ENCODE peak calls at places on chromosomes 1 and 21, in six cellular contexts. One of them, this sample, is unnamed.

GRCh38 chr21:43362928-43363314 is 64.0 kb downstream of the SIK1 start:
- DNase-seq in stomach: no peak
- DNase-seq in sigmoid colon: no peak
- DNase-seq in H1: no peak
- DNase-seq in K562: no peak
- DNase-seq in HL-60: no peak
- DNase-seq in this sample: no peak

GRCh38 chr1:246219508-246220030 is 287.5 kb downstream of the SMYD3 start:
- DNase-seq in HL-60: no peak
- DNase-seq in sigmoid colon: no peak
- DNase-seq in H1: no peak
- DNase-seq in K562: no peak
- DNase-seq in stomach: no peak
- DNase-seq in this sample: no peak

GRCh38 chr21:34180406-34180805 is 107.0 kb downstream of the MRPS6 start:
- DNase-seq in H1: no peak
- DNase-seq in K562: no peak
- DNase-seq in sigmoid colon: no peak
- DNase-seq in stomach: no peak
- DNase-seq in HL-60: no peak
- DNase-seq in this sample: no peak

GRCh38 chr1:234696148-234696576 is 86.2 kb upstream of the IRF2BP2 start:
- DNase-seq in stomach: no peak
- DNase-seq in HL-60: no peak
- DNase-seq in K562: no peak
- DNase-seq in H1: no peak
- DNase-seq in sigmoid colon: no peak
- DNase-seq in this sample: no peak

GRCh38 chr1:24929876-24930702 is at the start of gene RUNX3:
- DNase-seq in HL-60: peak
- DNase-seq in stomach: peak
- DNase-seq in H1: no peak
- DNase-seq in K562: peak
- DNase-seq in sigmoid colon: peak
- DNase-seq in this sample: no peak

GRCh38 chr1:203612932-203613682 is 13.5 kb upstream of the ATP2B4 start:
- DNase-seq in K562: no peak
- DNase-seq in H1: no peak
- DNase-seq in sigmoid colon: no peak
- DNase-seq in stomach: no peak
- DNase-seq in HL-60: peak
- DNase-seq in this sample: no peak

GRCh38 chr1:79190074-79190473 is 183.5 kb upstream of the ADGRL4 start:
- DNase-seq in sigmoid colon: no peak
- DNase-seq in HL-60: no peak
- DNase-seq in H1: no peak
- DNase-seq in stomach: no peak
- DNase-seq in K562: no peak
- DNase-seq in this sample: no peak

GRCh38 chr21:41950941-41951408 is 2.8 kb downstream of the C2CD2 start:
- DNase-seq in stomach: no peak
- DNase-seq in K562: no peak
- DNase-seq in sigmoid colon: no peak
- DNase-seq in HL-60: no peak
- DNase-seq in H1: no peak
- DNase-seq in this sample: no peak

GRCh38 chr1:31084782-31085569 is 19.5 kb upstream of the PUM1 start:
- DNase-seq in sigmoid colon: no peak
- DNase-seq in stomach: no peak
- DNase-seq in HL-60: no peak
- DNase-seq in H1: no peak
- DNase-seq in K562: peak
- DNase-seq in this sample: no peak

GRCh38 chr1:248813546-248813945 is 12.2 kb downstream of the SH3BP5L start:
- DNase-seq in HL-60: no peak
- DNase-seq in sigmoid colon: no peak
- DNase-seq in stomach: no peak
- DNase-seq in K562: no peak
- DNase-seq in H1: no peak
- DNase-seq in this sample: no peak

GRCh38 chr1:171636141-171636540 is 14.1 kb downstream of the MYOCOS start:
- DNase-seq in H1: no peak
- DNase-seq in K562: no peak
- DNase-seq in HL-60: no peak
- DNase-seq in sigmoid colon: no peak
- DNase-seq in stomach: no peak
- DNase-seq in this sample: no peak

GRCh38 chr1:4654764-4655673 is 610 bp downstream of the AJAP1 start:
- DNase-seq in H1: no peak
- DNase-seq in HL-60: no peak
- DNase-seq in stomach: no peak
- DNase-seq in sigmoid colon: no peak
- DNase-seq in K562: no peak
- DNase-seq in this sample: no peak

GRCh38 chr1:41097105-41097504 is 75.6 kb upstream of the SLFNL1 start:
- DNase-seq in H1: no peak
- DNase-seq in K562: no peak
- DNase-seq in HL-60: no peak
- DNase-seq in sigmoid colon: no peak
- DNase-seq in stomach: no peak
- DNase-seq in this sample: no peak

GRCh38 chr1:206658264-206658980 is 23.1 kb downstream of the DYRK3 start:
- DNase-seq in sigmoid colon: no peak
- DNase-seq in stomach: peak
- DNase-seq in HL-60: peak
- DNase-seq in H1: no peak
- DNase-seq in K562: peak
- DNase-seq in this sample: no peak

GRCh38 chr1:212669102-212669501 is 30.5 kb downstream of the BATF3 start:
- DNase-seq in K562: no peak
- DNase-seq in H1: no peak
- DNase-seq in stomach: no peak
- DNase-seq in HL-60: peak
- DNase-seq in sigmoid colon: no peak
- DNase-seq in this sample: no peak

GRCh38 chr21:43699933-43700599 is 18.9 kb upstream of the PDXK start:
- DNase-seq in HL-60: no peak
- DNase-seq in K562: no peak
- DNase-seq in sigmoid colon: no peak
- DNase-seq in H1: no peak
- DNase-seq in stomach: no peak
- DNase-seq in this sample: no peak

GRCh38 chr1:14850563-14850962 is 252.1 kb downstream of the KAZN start:
- DNase-seq in stomach: peak
- DNase-seq in H1: no peak
- DNase-seq in K562: peak
- DNase-seq in HL-60: no peak
- DNase-seq in sigmoid colon: no peak
- DNase-seq in this sample: no peak

GRCh38 chr1:226569879-226570547 is 21.4 kb downstream of the STUM start:
- DNase-seq in H1: no peak
- DNase-seq in sigmoid colon: peak
- DNase-seq in K562: peak
- DNase-seq in stomach: no peak
- DNase-seq in HL-60: no peak
- DNase-seq in this sample: no peak

GRCh38 chr1:89907669-89908293 is 86.9 kb downstream of the LRRC8D start:
- DNase-seq in sigmoid colon: no peak
- DNase-seq in K562: peak
- DNase-seq in HL-60: no peak
- DNase-seq in stomach: no peak
- DNase-seq in H1: no peak
- DNase-seq in this sample: no peak

GRCh38 chr1:117569956-117570355 is 35.9 kb upstream of the TENT5C start:
- DNase-seq in HL-60: no peak
- DNase-seq in H1: no peak
- DNase-seq in K562: no peak
- DNase-seq in sigmoid colon: no peak
- DNase-seq in stomach: no peak
- DNase-seq in this sample: peak

GRCh38 chr21:18449586-18449985 is 46.0 kb upstream of the TMPRSS15 start:
- DNase-seq in stomach: no peak
- DNase-seq in HL-60: no peak
- DNase-seq in K562: no peak
- DNase-seq in H1: no peak
- DNase-seq in sigmoid colon: no peak
- DNase-seq in this sample: no peak

DNA sequence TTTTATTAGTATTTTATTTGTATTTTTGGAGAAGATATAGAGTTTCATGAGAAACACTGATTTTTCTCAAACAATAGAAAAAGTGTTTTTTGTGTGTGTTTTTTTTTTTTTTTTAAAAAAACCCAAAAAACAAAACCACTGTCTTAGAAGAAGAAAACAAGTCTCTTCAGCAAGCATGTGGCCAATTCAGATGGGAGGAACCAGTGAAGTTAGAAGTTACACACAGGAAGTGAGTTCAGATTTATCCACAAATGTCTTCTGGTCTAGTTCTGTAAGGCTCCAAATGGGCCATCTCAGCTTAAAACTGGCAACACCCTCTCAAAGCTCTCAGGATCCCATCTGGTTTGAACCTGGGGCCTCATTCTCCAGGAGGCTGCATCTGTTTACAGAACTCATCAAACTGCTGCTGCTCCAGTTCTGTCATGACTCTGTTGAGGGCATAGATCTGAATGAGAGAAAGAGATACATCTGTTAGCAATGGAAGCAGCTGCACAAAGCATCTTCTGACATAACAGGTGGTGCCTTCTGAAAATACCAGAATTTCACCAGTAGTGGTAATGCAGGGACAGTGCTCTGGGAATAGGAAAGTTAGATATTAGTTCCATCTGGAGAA is 9.8 kb upstream of the ERMAP start:
- DNase-seq in sigmoid colon: no peak
- DNase-seq in H1: no peak
- DNase-seq in K562: no peak
- DNase-seq in stomach: no peak
- DNase-seq in HL-60: no peak
- DNase-seq in this sample: no peak
- H3K27ac ChIP-seq in sigmoid colon: no peak
- H3K27ac ChIP-seq in H1: no peak
- H3K27ac ChIP-seq in K562: no peak
- H3K27ac ChIP-seq in stomach: no peak
- H3K27ac ChIP-seq in HL-60: no peak
- H3K27ac ChIP-seq in this sample: no peak

GRCh38 chr1:93735722-93736121 is 54.1 kb upstream of the BCAR3 start:
- DNase-seq in H1: no peak
- DNase-seq in stomach: no peak
- DNase-seq in K562: no peak
- DNase-seq in HL-60: no peak
- DNase-seq in sigmoid colon: no peak
- DNase-seq in this sample: no peak

GRCh38 chr1:93738926-93739325 is 57.3 kb upstream of the BCAR3 start:
- DNase-seq in H1: no peak
- DNase-seq in HL-60: no peak
- DNase-seq in sigmoid colon: no peak
- DNase-seq in K562: no peak
- DNase-seq in stomach: no peak
- DNase-seq in this sample: no peak

GRCh38 chr1:93740601-93741031 is 59.0 kb upstream of the BCAR3 start:
- DNase-seq in K562: no peak
- DNase-seq in HL-60: no peak
- DNase-seq in sigmoid colon: no peak
- DNase-seq in H1: no peak
- DNase-seq in stomach: no peak
- DNase-seq in this sample: no peak

GRCh38 chr1:93740141-93740540 is 58.5 kb upstream of the BCAR3 start:
- DNase-seq in K562: no peak
- DNase-seq in stomach: no peak
- DNase-seq in sigmoid colon: no peak
- DNase-seq in H1: no peak
- DNase-seq in HL-60: no peak
- DNase-seq in this sample: no peak

DNA sequence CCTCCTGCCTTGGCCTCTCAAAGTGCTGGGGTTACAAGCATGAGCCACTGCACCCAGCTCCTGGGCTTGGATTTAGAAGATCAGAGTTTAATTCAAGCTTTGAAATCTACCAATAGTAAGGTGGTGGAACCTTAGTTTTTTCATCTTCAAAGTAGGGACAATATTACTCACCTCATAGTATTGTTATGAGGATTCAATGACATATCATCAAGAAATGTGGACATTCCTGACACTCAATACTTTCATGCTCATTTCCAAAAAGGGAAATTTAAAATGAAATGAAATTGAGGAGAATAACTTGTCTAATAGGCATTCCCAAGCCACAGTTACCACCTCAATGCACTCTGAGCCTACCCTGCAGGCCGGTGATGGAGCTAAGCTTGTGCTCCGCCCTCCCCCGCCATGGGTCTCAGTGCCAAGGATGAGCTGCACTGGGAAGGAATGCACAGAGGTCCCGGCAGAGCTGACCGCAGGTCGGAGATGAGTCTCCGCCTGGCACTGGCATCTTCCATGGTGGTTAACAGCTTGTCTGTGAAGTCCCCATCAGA is 56.5 kb upstream of the BCAR3 start:
- DNase-seq in sigmoid colon: no peak
- DNase-seq in stomach: no peak
- DNase-seq in HL-60: no peak
- DNase-seq in H1: no peak
- DNase-seq in K562: no peak
- DNase-seq in this sample: no peak
- TF ChIP-seq POLR2AphosphoS5 in sigmoid colon: no peak
- TF ChIP-seq POLR2AphosphoS5 in stomach: no peak
- TF ChIP-seq POLR2AphosphoS5 in HL-60: no peak
- TF ChIP-seq POLR2AphosphoS5 in H1: no peak
- TF ChIP-seq POLR2AphosphoS5 in K562: no peak
- TF ChIP-seq POLR2AphosphoS5 in this sample: no peak

GRCh38 chr1:93437976-93438605 is 9.8 kb upstream of the FNBP1L start:
- DNase-seq in sigmoid colon: no peak
- DNase-seq in stomach: no peak
- DNase-seq in H1: no peak
- DNase-seq in HL-60: no peak
- DNase-seq in K562: peak
- DNase-seq in this sample: peak
- H3K27ac ChIP-seq in sigmoid colon: no peak
- H3K27ac ChIP-seq in stomach: no peak
- H3K27ac ChIP-seq in H1: no peak
- H3K27ac ChIP-seq in HL-60: no peak
- H3K27ac ChIP-seq in K562: no peak
- H3K27ac ChIP-seq in this sample: no peak

GRCh38 chr1:43423672-43424550 is 29.8 kb downstream of the HYI start:
- DNase-seq in H1: no peak
- DNase-seq in sigmoid colon: no peak
- DNase-seq in K562: no peak
- DNase-seq in HL-60: no peak
- DNase-seq in stomach: peak
- DNase-seq in this sample: no peak

GRCh38 chr1:43421396-43421795 is 31.7 kb downstream of the SZT2 start:
- DNase-seq in sigmoid colon: no peak
- DNase-seq in stomach: no peak
- DNase-seq in HL-60: no peak
- DNase-seq in H1: no peak
- DNase-seq in K562: no peak
- DNase-seq in this sample: no peak

GRCh38 chr1:43420874-43421273 is 31.2 kb downstream of the SZT2 start:
- DNase-seq in HL-60: no peak
- DNase-seq in sigmoid colon: no peak
- DNase-seq in H1: no peak
- DNase-seq in stomach: no peak
- DNase-seq in K562: no peak
- DNase-seq in this sample: no peak

GRCh38 chr1:43422995-43423671 is 30.6 kb downstream of the HYI start:
- DNase-seq in sigmoid colon: no peak
- DNase-seq in stomach: no peak
- DNase-seq in K562: no peak
- DNase-seq in H1: no peak
- DNase-seq in HL-60: no peak
- DNase-seq in this sample: no peak

GRCh38 chr1:43421976-43422750 is 31.6 kb downstream of the HYI start:
- DNase-seq in H1: peak
- DNase-seq in K562: no peak
- DNase-seq in sigmoid colon: no peak
- DNase-seq in HL-60: no peak
- DNase-seq in stomach: no peak
- DNase-seq in this sample: no peak
- TF ChIP-seq POLR2AphosphoS5 in H1: no peak
- TF ChIP-seq POLR2AphosphoS5 in K562: no peak
- TF ChIP-seq POLR2AphosphoS5 in sigmoid colon: no peak
- TF ChIP-seq POLR2AphosphoS5 in HL-60: no peak
- TF ChIP-seq POLR2AphosphoS5 in stomach: no peak
- TF ChIP-seq POLR2AphosphoS5 in this sample: no peak